ENCODE peak calls at places on chromosomes 4 and X, in seven cellular contexts. O is right lobe of liver; G is OCI-LY7; N is HFF-Myc; V is CD8-positive, alpha-beta T cell; A is SK-N-SH; P is MM.1S. M is an unnamed sample.
A peak's percentile ranks its signal among the peaks of the same experiment; 100 is the strongest.

GRCh38 chrX:10190367-10190766 is 33.6 kb downstream of the CLCN4 start:
- DNase-seq in O (no peak), G (peak; percentile 54), N (peak; percentile 35), V (no peak), A (peak; percentile 59), P (peak; percentile 50), M (peak; percentile 80)

GRCh38 chrX:12349201-12349600 is 210.9 kb downstream of the FRMPD4 start:
- DNase-seq in O (no peak), G (peak; percentile 1), N (no peak), V (no peak), A (no peak), P (no peak), M (no peak)

GRCh38 chr4:78528327-78528726 is 23.2 kb upstream of the ANXA3 start:
- DNase-seq in O (no peak), G (no peak), N (no peak), V (no peak), A (no peak), P (no peak), M (peak; percentile 27)

GRCh38 chr4:111027526-111027925 is 404.6 kb upstream of the PITX2 start:
- DNase-seq in O (no peak), G (no peak), N (no peak), V (no peak), A (no peak), P (no peak), M (peak; percentile 97)

GRCh38 chrX:100376581-100376980 is 33.5 kb downstream of the PCDH19 start:
- DNase-seq in O (no peak), G (no peak), N (no peak), V (no peak), A (no peak), P (no peak), M (peak; percentile 76)

GRCh38 chrX:133538148-133538547 is 122.9 kb upstream of the GPC4 start:
- DNase-seq in O (no peak), G (no peak), N (no peak), V (no peak), A (no peak), P (peak; percentile 91), M (no peak)

GRCh38 chr4:3384391-3384770 is 57.4 kb upstream of the HGFAC start:
- DNase-seq in O (no peak), G (no peak), N (no peak), V (no peak), A (no peak), P (no peak), M (no peak)

GRCh38 chr4:38132140-38132673 is 172.0 kb downstream of the PTTG2 start:
- DNase-seq in O (no peak), G (no peak), N (peak; percentile 33), V (peak; percentile 76), A (peak; percentile 49), P (peak; percentile 97), M (peak; percentile 99)

GRCh38 chr4:151013491-151013890 is 1.6 kb downstream of the LRBA start:
- DNase-seq in O (no peak), G (peak; percentile 16), N (no peak), V (no peak), A (no peak), P (no peak), M (no peak)
- H3K4me3 ChIP-seq in O (no peak overlapping the region), G (peak overlapping the region; percentile 95), N (peak overlapping the region; percentile 95), V (no peak overlapping the region), A (peak overlapping the region; percentile 85), P (peak overlapping the region; percentile 84), M (no peak overlapping the region)

GRCh38 chr4:61406677-61407076 is 206.6 kb downstream of the ADGRL3 start:
- DNase-seq in O (no peak), G (no peak), N (no peak), V (no peak), A (no peak), P (no peak), M (no peak)
- TF ChIP-seq CTCF in O (no peak), G (no peak), N (no peak), V (no peak), A (no peak), P (no peak), M (no peak)

DNA sequence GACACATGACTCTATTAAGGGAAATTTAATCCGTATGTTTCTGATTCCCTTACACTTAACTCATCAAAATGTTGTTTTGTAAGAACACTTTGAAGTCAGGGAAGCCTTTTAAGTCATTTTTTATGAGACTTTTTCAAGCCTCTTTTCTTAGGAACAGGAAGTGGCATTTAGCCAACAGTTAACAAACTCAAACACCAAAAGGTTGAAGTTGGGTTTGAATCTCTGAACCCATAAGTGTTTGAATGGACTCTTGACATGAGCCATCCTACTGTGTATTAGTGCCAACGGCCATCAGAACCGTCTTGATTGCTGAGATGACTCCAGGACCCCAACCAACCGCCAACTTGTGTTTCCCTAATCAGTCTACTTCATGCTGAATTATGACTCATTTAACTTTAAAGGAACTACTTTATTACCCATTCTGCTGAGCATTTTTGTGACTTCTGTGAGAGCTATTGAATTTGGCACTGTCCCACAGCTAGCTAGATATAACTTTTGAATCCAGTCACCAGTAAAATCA is 209.0 kb upstream of the FAT1 start:
- DNase-seq in O (no peak), G (no peak), N (peak; percentile 88), V (no peak), A (no peak), P (no peak), M (peak; percentile 73)
- H3K4me3 ChIP-seq in O (no peak overlapping the region), G (no peak overlapping the region), N (no peak overlapping the region), V (no peak overlapping the region), A (no peak overlapping the region), P (no peak overlapping the region), M (no peak overlapping the region)

GRCh38 chr4:121514443-121514842 is 133.6 kb upstream of the QRFPR start:
- DNase-seq in O (no peak), G (no peak), N (no peak), V (no peak), A (no peak), P (no peak), M (no peak)
- TF ChIP-seq CTCF in O (no peak), G (peak; percentile 37), N (peak; percentile 31), V (no peak), A (no peak), P (no peak), M (no peak)

GRCh38 chrX:56231706-56232105 is 450 bp upstream of the KLF8 start:
- DNase-seq in O (no peak), G (no peak), N (no peak), V (no peak), A (no peak), P (no peak), M (no peak)
- H3K4me3 ChIP-seq in O (peak overlapping the region; percentile 46), G (no peak overlapping the region), N (no peak overlapping the region), V (peak overlapping the region; percentile 43), A (no peak overlapping the region), P (no peak overlapping the region), M (no peak overlapping the region)